ENCODE peak calls at places on chromosomes 11 and 22, in nine cellular contexts. Q is fibroblast of mammary gland, G is hippocampal formation, I is kidney glomerular epithelial cell, D is midbrain, Z is pancreas, K is T-cell, V is HT1080, P is RWPE1. O is an unnamed sample.

GRCh38 chr11:2267306-2267861 is 3.0 kb downstream of the ASCL2 start:
- DNase-seq in V (no peak), K (no peak), I (no peak), G (no peak), P (no peak), D (no peak), Q (no peak), Z (no peak), O (no peak)

GRCh38 chr11:19698493-19699292 is 13.9 kb upstream of the NAV2 start:
- DNase-seq in V (peak; percentile 29), P (peak; percentile 31), G (no peak), Z (no peak), K (no peak), Q (peak; percentile 95), D (no peak), I (no peak), O (no peak)

GRCh38 chr22:40182231-40182835 is 4.6 kb downstream of the TNRC6B start:
- DNase-seq in P (no peak), Z (no peak), G (no peak), K (no peak), I (peak; percentile 69), V (no peak), D (no peak), Q (peak; percentile 69), O (no peak)

GRCh38 chr11:17063171-17064002 is 14.1 kb downstream of the RPS13 start:
- DNase-seq in P (peak; percentile 64), D (peak; percentile 56), G (peak; percentile 37), Z (peak; percentile 51), Q (peak; percentile 50), K (no peak), I (peak; percentile 18), V (peak; percentile 36), O (peak; percentile 68)

GRCh38 chr11:63491614-63492372 is 826 bp upstream of the PLAAT5 start:
- DNase-seq in G (no peak), D (no peak), Q (no peak), I (no peak), V (no peak), K (no peak), Z (peak; percentile 72), P (no peak), O (no peak)

GRCh38 chr11:20026629-20027545 is 133.4 kb downstream of the DBX1 start:
- DNase-seq in D (peak; percentile 26), P (peak; percentile 85), Q (no peak), Z (peak; percentile 72), V (no peak), I (no peak), G (no peak), K (no peak), O (no peak)

GRCh38 chr11:74024630-74025029 is 15.7 kb upstream of the UCP3 start:
- DNase-seq in D (no peak), V (peak; percentile 78), I (no peak), K (no peak), P (no peak), G (no peak), Z (no peak), Q (peak; percentile 94), O (no peak)

GRCh38 chr22:30239421-30240405 is 6.8 kb downstream of the LIF start:
- DNase-seq in P (no peak), Q (no peak), I (no peak), K (no peak), G (no peak), V (no peak), D (no peak), Z (no peak), O (no peak)

GRCh38 chr11:126394036-126394435 is 38.5 kb downstream of the ST3GAL4 start:
- DNase-seq in Q (no peak), V (no peak), Z (no peak), G (no peak), P (no peak), I (no peak), K (no peak), D (no peak), O (no peak)

GRCh38 chr22:24284747-24285203 is 14.1 kb downstream of the SPECC1L start:
- DNase-seq in I (peak; percentile 33), P (no peak), Z (no peak), D (no peak), K (no peak), G (no peak), Q (peak; percentile 53), V (peak; percentile 35), O (no peak)

GRCh38 chr22:24894220-24894975 is 52.1 kb downstream of the LHFPL7 start:
- DNase-seq in K (no peak), G (no peak), D (no peak), Q (peak; percentile 95), V (peak; percentile 94), P (peak; percentile 85), I (peak; percentile 96), Z (peak; percentile 92), O (no peak)

GRCh38 chr11:134252539-134253188 is 488 bp downstream of the THYN1 start:
- DNase-seq in G (no peak), P (peak; percentile 27), I (no peak), D (no peak), K (no peak), V (peak; percentile 18), Z (no peak), Q (peak; percentile 64), O (no peak)

GRCh38 chr22:41925783-41926460 is 684 bp downstream of the TNFRSF13C start:
- DNase-seq in P (no peak), V (no peak), Z (peak; percentile 47), K (peak; percentile 63), I (no peak), G (peak; percentile 30), Q (peak; percentile 32), D (no peak), O (peak; percentile 63)

GRCh38 chr22:25353516-25354445 is 134.3 kb downstream of the CRYBB2 start:
- DNase-seq in K (no peak), P (no peak), D (no peak), Z (no peak), G (no peak), V (no peak), I (no peak), Q (no peak), O (no peak)

GRCh38 chr11:88420165-88420781 is 82.7 kb upstream of the CTSC start:
- DNase-seq in V (no peak), D (no peak), K (no peak), Z (no peak), G (no peak), I (no peak), Q (peak; percentile 96), P (peak; percentile 72), O (no peak)

GRCh38 chr11:47524200-47524874 is 28.6 kb downstream of the CELF1 start:
- DNase-seq in D (peak; percentile 27), G (peak; percentile 27), Z (no peak), Q (peak; percentile 34), K (peak; percentile 26), V (no peak), I (no peak), P (peak; percentile 21), O (no peak)

O was measured in GM10248.